ENCODE peak calls at places on chromosomes 5 and 9, in six cellular contexts. J is epithelial cell of esophagus, G is psoas muscle, W is cardiac fibroblast, Y is AG04450, H is mucosa of descending colon. B is an unnamed sample.

GRCh38 chr5:52864376-52864775 is 76.7 kb downstream of the ITGA1 start:
- DNase-seq in H (no peak), Y (peak; percentile 56), G (no peak), J (peak; percentile 50), W (peak; percentile 70), B (peak; percentile 70)

GRCh38 chr5:150609843-150610584 is 30.4 kb upstream of the SYNPO start:
- DNase-seq in Y (no peak), H (peak; percentile 64), W (no peak), J (no peak), G (peak; percentile 60), B (no peak)

GRCh38 chr9:100308965-100309564 is 43.7 kb downstream of the TEX10 start:
- DNase-seq in G (no peak), H (no peak), W (peak; percentile 10), J (no peak), Y (no peak), B (no peak)

GRCh38 chr9:93287189-93287552 is 103.2 kb downstream of the WNK2 start:
- DNase-seq in J (no peak), W (no peak), Y (no peak), G (no peak), H (no peak), B (no peak)

GRCh38 chr5:17257705-17258273 is 40.4 kb downstream of the BASP1 start:
- DNase-seq in H (no peak), W (peak; percentile 56), Y (no peak), J (no peak), G (no peak), B (no peak)

GRCh38 chr9:121688149-121688680 is 36.8 kb downstream of the DAB2IP start:
- DNase-seq in J (no peak), H (no peak), Y (no peak), W (no peak), G (no peak), B (no peak)

GRCh38 chr5:86971034-86971511 is 296.6 kb upstream of the RASA1 start:
- DNase-seq in G (no peak), J (peak; percentile 45), W (peak; percentile 42), Y (no peak), H (no peak), B (peak; percentile 19)

GRCh38 chr5:141507387-141508091 is 18.7 kb downstream of the PCDHGC5 start:
- DNase-seq in J (no peak), Y (peak; percentile 83), W (peak; percentile 78), G (peak; percentile 64), H (no peak), B (no peak)

GRCh38 chr5:16666861-16667481 is 50.2 kb upstream of the RETREG1 start:
- DNase-seq in G (no peak), H (peak; percentile 68), J (peak; percentile 28), Y (no peak), W (peak; percentile 29), B (no peak)

GRCh38 chr9:38244971-38245370 is 147.5 kb upstream of the ALDH1B1 start:
- DNase-seq in G (no peak), W (no peak), Y (no peak), H (no peak), J (peak; percentile 32), B (no peak)

GRCh38 chr5:128081111-128081865 is 2.3 kb upstream of the SLC12A2 start:
- DNase-seq in W (peak; percentile 33), Y (no peak), G (no peak), J (peak; percentile 33), H (no peak), B (no peak)

GRCh38 chr5:179825655-179826182 is 5.0 kb downstream of the SQSTM1 start:
- DNase-seq in G (no peak), Y (no peak), H (peak; percentile 73), W (no peak), J (no peak), B (no peak)

GRCh38 chr5:139104577-139105271 is 93.4 kb downstream of the SIL1 start:
- DNase-seq in J (peak; percentile 82), Y (peak; percentile 74), W (peak; percentile 88), H (peak; percentile 33), G (peak; percentile 71), B (no peak)

GRCh38 chr9:5263568-5264218 is 32.5 kb downstream of the INSL4 start:
- DNase-seq in W (peak; percentile 24), J (peak; percentile 45), G (no peak), Y (no peak), H (no peak), B (peak; percentile 7)

GRCh38 chr9:109403116-109403515 is 82.3 kb upstream of the EPB41L4B start:
- DNase-seq in H (no peak), J (no peak), G (no peak), Y (no peak), W (peak; percentile 16), B (no peak)

GRCh38 chr9:135500071-135500524 is 384 bp upstream of the MRPS2 start:
- DNase-seq in H (no peak), G (no peak), Y (no peak), W (peak; percentile 67), J (no peak), B (no peak)

GRCh38 chr9:4035809-4036208 is 264.1 kb downstream of the GLIS3 start:
- DNase-seq in H (no peak), J (no peak), W (no peak), G (no peak), Y (no peak), B (no peak)

GRCh38 chr5:915946-916345 is 23.3 kb downstream of the TRIP13 start:
- DNase-seq in H (no peak), G (no peak), J (no peak), Y (no peak), W (no peak), B (no peak)

GRCh38 chr5:17415282-17415681 is 82.7 kb upstream of the TAF11L2 start:
- DNase-seq in Y (no peak), H (no peak), G (no peak), J (no peak), W (no peak), B (no peak)

GRCh38 chr9:27638716-27639115 is 65.4 kb upstream of the C9orf72 start:
- DNase-seq in Y (no peak), W (no peak), G (no peak), H (no peak), J (peak; percentile 87), B (no peak)

GRCh38 chr5:50962934-50963646 is 296.7 kb downstream of the PARP8 start:
- DNase-seq in G (peak; percentile 70), J (peak; percentile 63), Y (no peak), H (peak; percentile 78), W (peak; percentile 62), B (no peak)

GRCh38 chr5:34789021-34789531 is 49.9 kb upstream of the TTC23L start:
- DNase-seq in Y (no peak), G (peak; percentile 17), W (peak; percentile 53), H (no peak), J (peak; percentile 19), B (peak; percentile 13)

GRCh38 chr5:38715671-38716070 is 130.1 kb upstream of the OSMR start:
- DNase-seq in J (no peak), H (no peak), G (no peak), W (peak; percentile 45), Y (no peak), B (no peak)

GRCh38 chr5:1187950-1188334 is 13.5 kb upstream of the SLC6A19 start:
- DNase-seq in Y (no peak), W (no peak), G (no peak), H (peak; percentile 14), J (no peak), B (no peak)

GRCh38 chr5:160375166-160375565 is 4.7 kb upstream of the C1QTNF2 start:
- DNase-seq in W (no peak), Y (no peak), H (no peak), G (no peak), J (no peak), B (no peak)

GRCh38 chr5:107104040-107104773 is 566.5 kb downstream of the EFNA5 start:
- DNase-seq in W (no peak), G (no peak), H (no peak), J (no peak), Y (no peak), B (no peak)

GRCh38 chr5:135484563-135485157 is 32.5 kb upstream of the TIFAB start:
- DNase-seq in Y (no peak), J (no peak), W (no peak), G (no peak), H (no peak), B (no peak)

GRCh38 chr9:38008168-38009034 is 60.6 kb downstream of the SHB start:
- DNase-seq in H (no peak), Y (peak; percentile 56), J (peak; percentile 97), G (peak; percentile 57), W (peak; percentile 94), B (peak; percentile 80)

DNA sequence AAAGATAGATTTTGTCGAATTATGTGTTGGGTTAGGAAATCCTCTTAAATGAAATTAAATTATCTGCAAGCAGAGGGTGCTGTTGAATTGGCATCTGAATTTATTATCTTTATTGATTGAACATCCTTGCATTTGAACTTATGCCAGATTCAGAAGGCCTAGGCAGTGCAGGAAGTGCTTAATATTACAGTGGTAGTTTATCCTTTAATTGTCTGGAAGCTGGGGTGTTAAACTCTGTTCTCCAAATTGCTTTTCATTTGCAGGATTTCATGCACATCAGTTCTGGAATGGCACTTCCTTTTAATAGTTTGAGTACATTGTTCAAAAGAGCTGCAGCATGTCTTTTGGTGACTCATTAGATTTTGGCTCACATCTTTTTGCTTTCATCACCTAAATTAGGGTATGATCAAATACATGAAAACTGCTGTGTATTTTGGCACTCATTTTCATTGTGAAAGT is 186.3 kb downstream of the KDM4C start:
- DNase-seq in H (no peak), W (peak; percentile 90), Y (no peak), J (peak; percentile 61), G (no peak), B (no peak)
- TF ChIP-seq CTCF in H (no peak), W (no peak), Y (no peak), J (no peak), G (no peak), B (no peak)

DNA sequence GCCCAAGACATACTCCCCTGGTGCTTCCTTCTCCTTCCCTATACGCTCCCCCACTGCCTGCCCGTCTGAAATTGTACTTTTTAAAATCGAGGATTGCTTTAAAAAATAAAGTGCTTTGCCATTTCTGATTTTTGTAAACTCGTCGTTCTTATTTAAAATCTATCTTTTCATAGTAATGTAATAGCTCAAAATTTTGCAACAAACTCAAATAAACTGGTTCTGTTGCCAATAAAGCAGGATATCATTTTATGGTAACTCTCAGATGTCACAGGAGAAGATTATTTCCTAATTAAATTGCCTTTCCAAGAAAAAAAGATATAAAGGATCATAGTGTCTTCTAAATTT is 1.3 kb upstream of the NREP start:
- DNase-seq in H (no peak), J (no peak), G (no peak), Y (no peak), W (no peak), B (no peak)
- H3K4me3 ChIP-seq in H (peak overlapping the region; percentile 37), J (peak overlapping the region; percentile 61), G (peak overlapping the region; percentile 78), Y (peak overlapping the region; percentile 87), W (peak overlapping the region; percentile 70), B (peak overlapping the region; percentile 74)

DNA sequence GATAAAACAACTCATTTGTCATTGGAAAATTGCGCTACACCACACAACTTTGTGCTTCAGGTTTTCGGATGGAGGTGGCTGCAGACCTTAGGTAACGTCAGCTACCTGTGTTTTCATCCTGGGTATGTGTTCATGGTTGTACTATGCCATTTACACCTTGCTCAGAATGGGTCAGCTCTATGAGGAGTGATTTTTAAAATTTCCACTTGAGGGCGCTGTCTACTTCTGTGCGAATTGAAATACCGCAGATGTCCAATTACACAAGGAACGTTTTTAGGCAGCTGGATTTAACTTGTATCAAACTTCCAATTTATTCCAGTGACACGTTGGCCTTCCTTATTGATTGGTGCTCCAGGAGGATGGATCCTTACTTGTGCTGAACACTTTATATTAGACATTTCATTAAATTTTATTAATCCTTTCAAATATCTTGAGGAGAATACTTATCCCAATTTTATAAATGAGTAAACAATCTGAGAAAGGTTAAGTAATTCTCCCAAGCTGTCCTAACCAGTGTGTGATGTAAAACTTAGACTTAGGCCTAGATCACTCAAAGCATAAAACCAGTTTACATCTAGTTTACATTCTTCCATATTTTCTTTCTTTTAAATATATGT is 23.4 kb downstream of the DMRTA1 start:
- DNase-seq in J (peak; percentile 64), W (peak; percentile 51), G (no peak), Y (no peak), H (no peak), B (no peak)
- TF ChIP-seq CTCF in J (peak; percentile 83), W (peak; percentile 67), G (peak; percentile 68), Y (peak; percentile 71), H (peak; percentile 21), B (peak; percentile 87)

GRCh38 chr5:117204926-117205869 is 630.6 kb upstream of the SEMA6A start:
- DNase-seq in W (no peak), G (no peak), Y (no peak), H (no peak), J (no peak), B (no peak)
- H3K4me3 ChIP-seq in W (no peak overlapping the region), G (no peak overlapping the region), Y (no peak overlapping the region), H (no peak overlapping the region), J (no peak overlapping the region), B (no peak overlapping the region)